ENCODE peak calls at places on chromosomes 16 and 17, in four cellular contexts. E is GM12878; D is amniotic stem cell; I is stimulated activated naive CD8-positive, alpha-beta T cell treated with anti-CD3 and anti-CD28 coated beads, Interleukin-15, Interleukin-2, amounts not matched to agents 100 U/mL and 50 U/mL, for 24 hours. R is an unnamed sample.

GRCh38 chr16:48321307-48322036 is 63.7 kb downstream of the SIAH1 start:
- DNase-seq in D (no peak), E (no peak), I (no peak), R (no peak)

GRCh38 chr16:84881702-84882521 is 62.1 kb downstream of the CRISPLD2 start:
- DNase-seq in I (no peak), D (peak; percentile 67), E (no peak), R (no peak)

GRCh38 chr16:11671676-11672075 is 3.4 kb downstream of the SNN start:
- DNase-seq in D (no peak), E (no peak), I (no peak), R (no peak)

GRCh38 chr17:57649731-57650484 is 95.2 kb downstream of the CCDC182 start:
- DNase-seq in D (no peak), E (no peak), I (no peak), R (no peak)

GRCh38 chr17:76277300-76278267 is 12.4 kb downstream of the UBALD2 start:
- DNase-seq in D (no peak), I (no peak), E (no peak), R (no peak)

GRCh38 chr17:51770031-51770759 is 388.3 kb downstream of the CA10 start:
- DNase-seq in D (no peak), E (no peak), I (no peak), R (no peak)

GRCh38 chr16:57039148-57039812 is 49.9 kb downstream of the NLRC5 start:
- DNase-seq in I (peak; percentile 58), E (peak; percentile 65), D (no peak), R (no peak)

GRCh38 chr16:53482123-53482522 is 20.9 kb downstream of the AKTIP start:
- DNase-seq in E (no peak), I (no peak), D (no peak), R (no peak)

GRCh38 chr17:12256380-12256995 is 235.8 kb downstream of the MAP2K4 start:
- DNase-seq in I (peak; percentile 11), D (peak; percentile 20), E (peak; percentile 3), R (no peak)

GRCh38 chr16:23687034-23687808 is 8.5 kb downstream of the PLK1 start:
- DNase-seq in E (no peak), I (no peak), D (no peak), R (no peak)

GRCh38 chr17:5883775-5884665 is 186.2 kb upstream of the WSCD1 start:
- DNase-seq in I (no peak), E (no peak), D (no peak), R (no peak)

GRCh38 chr17:1997587-1998425 is 27.3 kb downstream of the RTN4RL1 start:
- DNase-seq in E (no peak), D (no peak), I (no peak), R (peak; percentile 86)

GRCh38 chr16:11685844-11686618 is 17.8 kb downstream of the SNN start:
- DNase-seq in I (no peak), E (no peak), D (no peak), R (no peak)

GRCh38 chr16:81798311-81799137 is 19.4 kb downstream of the PLCG2 start:
- DNase-seq in E (peak; percentile 97), D (no peak), I (peak; percentile 58), R (no peak)

GRCh38 chr16:55248494-55248893 is 75.5 kb upstream of the IRX6 start:
- DNase-seq in I (no peak), D (no peak), E (no peak), R (no peak)

GRCh38 chr17:37025847-37026533 is 77.2 kb downstream of the AATF start:
- DNase-seq in I (no peak), E (peak; percentile 36), D (no peak), R (no peak)

GRCh38 chr17:45895304-45895968 is 1.1 kb downstream of the MAPT start:
- DNase-seq in D (no peak), E (no peak), I (peak; percentile 19), R (peak; percentile 31)

GRCh38 chr17:27241346-27241946 is 52.5 kb upstream of the WSB1 start:
- DNase-seq in D (no peak), I (no peak), E (no peak), R (no peak)

GRCh38 chr16:57377080-57377841 is 5.0 kb downstream of the CX3CL1 start:
- DNase-seq in D (no peak), I (peak; percentile 76), E (peak; percentile 77), R (no peak)